ENCODE peak calls at places on chromosomes 16 and 17, in eight cellular contexts. Q, K, I, T, S, W, E and V are unnamed samples.

GRCh38 chr17:17959520-17960361 is 12.5 kb downstream of the TOM1L2 start:
- DNase-seq in Q (no peak), K (no peak), I (peak), T (no peak), S (no peak), W (no peak), E (no peak), V (peak)

GRCh38 chr16:58299757-58300349 is 5.0 kb upstream of the PRSS54 start:
- DNase-seq in Q (no peak), K (peak), I (peak), T (no peak), S (no peak), W (no peak), E (no peak), V (peak)

GRCh38 chr16:88524973-88525662 is 45.1 kb upstream of the ZC3H18 start:
- DNase-seq in Q (no peak), K (no peak), I (no peak), T (no peak), S (no peak), W (no peak), E (no peak), V (no peak)

GRCh38 chr17:70577456-70577855 is 408.1 kb downstream of the KCNJ2 start:
- DNase-seq in Q (no peak), K (no peak), I (no peak), T (no peak), S (no peak), W (no peak), E (no peak), V (no peak)

GRCh38 chr16:50651835-50652438 is 29.2 kb downstream of the SNX20 start:
- DNase-seq in Q (no peak), K (no peak), I (no peak), T (no peak), S (no peak), W (no peak), E (no peak), V (no peak)

GRCh38 chr16:68936729-68937631 is 93.6 kb downstream of the TANGO6 start:
- DNase-seq in Q (no peak), K (no peak), I (no peak), T (peak), S (no peak), W (no peak), E (no peak), V (no peak)

GRCh38 chr17:83101805-83102480 is 22.5 kb downstream of the METRNL start:
- DNase-seq in Q (no peak), K (peak), I (no peak), T (no peak), S (no peak), W (no peak), E (no peak), V (no peak)

GRCh38 chr17:39118674-39119419 is 32.6 kb downstream of the PLXDC1 start:
- DNase-seq in Q (no peak), K (no peak), I (no peak), T (no peak), S (no peak), W (no peak), E (no peak), V (no peak)

GRCh38 chr17:54902017-54902416 is 1.4 kb downstream of the TOM1L1 start:
- DNase-seq in Q (no peak), K (no peak), I (no peak), T (no peak), S (no peak), W (no peak), E (no peak), V (no peak)

GRCh38 chr16:76670125-76670857 is 393.1 kb downstream of the CNTNAP4 start:
- DNase-seq in Q (no peak), K (no peak), I (no peak), T (no peak), S (no peak), W (no peak), E (no peak), V (no peak)

GRCh38 chr17:61380836-61381525 is 18.7 kb upstream of the TBX2 start:
- DNase-seq in Q (no peak), K (no peak), I (no peak), T (no peak), S (no peak), W (no peak), E (no peak), V (no peak)

GRCh38 chr17:1829189-1829578 is 518 bp downstream of the SMYD4 start:
- DNase-seq in Q (no peak), K (peak), I (peak), T (no peak), S (no peak), W (no peak), E (no peak), V (peak)

GRCh38 chr16:28981517-28981916 is 3.3 kb upstream of the LAT start:
- DNase-seq in Q (no peak), K (no peak), I (peak), T (no peak), S (no peak), W (no peak), E (no peak), V (peak)

GRCh38 chr17:34858941-34859562 is 102.2 kb downstream of the CCT6B start:
- DNase-seq in Q (no peak), K (peak), I (peak), T (no peak), S (no peak), W (no peak), E (no peak), V (no peak)

GRCh38 chr16:76729525-76729924 is 452.3 kb downstream of the CNTNAP4 start:
- DNase-seq in Q (no peak), K (no peak), I (no peak), T (no peak), S (no peak), W (no peak), E (no peak), V (no peak)

GRCh38 chr17:42329025-42329976 is 41.0 kb downstream of the STAT5A start:
- DNase-seq in Q (peak), K (peak), I (no peak), T (no peak), S (no peak), W (no peak), E (no peak), V (no peak)

GRCh38 chr17:35214631-35215273 is 20.6 kb upstream of the SLC35G3 start:
- DNase-seq in Q (no peak), K (no peak), I (peak), T (no peak), S (no peak), W (peak), E (peak), V (peak)

GRCh38 chr17:75854111-75854748 is 905 bp downstream of the WBP2 start:
- DNase-seq in Q (no peak), K (peak), I (no peak), T (no peak), S (no peak), W (no peak), E (no peak), V (no peak)

GRCh38 chr16:56909484-56910113 is 22.3 kb upstream of the HERPUD1 start:
- DNase-seq in Q (no peak), K (no peak), I (no peak), T (no peak), S (no peak), W (no peak), E (no peak), V (no peak)

GRCh38 chr16:24826096-24826690 is 19.6 kb upstream of the SLC5A11 start:
- DNase-seq in Q (no peak), K (no peak), I (no peak), T (no peak), S (no peak), W (no peak), E (no peak), V (no peak)

GRCh38 chr16:2773188-2773968 is 3.7 kb downstream of the ELOB start:
- DNase-seq in Q (no peak), K (peak), I (no peak), T (no peak), S (no peak), W (no peak), E (no peak), V (no peak)

GRCh38 chr17:17933775-17934174 is 38.4 kb downstream of the TOM1L2 start:
- DNase-seq in Q (no peak), K (peak), I (no peak), T (no peak), S (no peak), W (no peak), E (no peak), V (no peak)

GRCh38 chr17:15659663-15660062 is 24.4 kb downstream of the TRIM16 start:
- DNase-seq in Q (no peak), K (peak), I (no peak), T (no peak), S (no peak), W (no peak), E (no peak), V (no peak)

GRCh38 chr16:29943846-29944669 is 17.8 kb upstream of the TMEM219 start:
- DNase-seq in Q (peak), K (peak), I (no peak), T (no peak), S (no peak), W (no peak), E (no peak), V (no peak)

GRCh38 chr16:3959148-3959547 is 78.6 kb upstream of the CREBBP start:
- DNase-seq in Q (no peak), K (peak), I (no peak), T (no peak), S (no peak), W (no peak), E (no peak), V (no peak)

GRCh38 chr16:29816694-29817441 is 916 bp downstream of the PAGR1 start:
- DNase-seq in Q (no peak), K (peak), I (peak), T (no peak), S (no peak), W (peak), E (no peak), V (peak)

GRCh38 chr16:50570808-50571598 is 22.8 kb downstream of the NKD1 start:
- DNase-seq in Q (no peak), K (no peak), I (no peak), T (no peak), S (no peak), W (no peak), E (no peak), V (no peak)

GRCh38 chr17:61600621-61601020 is 9.6 kb upstream of the NACA2 start:
- DNase-seq in Q (no peak), K (no peak), I (no peak), T (no peak), S (no peak), W (no peak), E (no peak), V (no peak)

GRCh38 chr17:7176870-7177209 is 2.3 kb downstream of the ASGR1 start:
- DNase-seq in Q (no peak), K (no peak), I (no peak), T (peak), S (no peak), W (no peak), E (no peak), V (no peak)

GRCh38 chr16:29192329-29193247 is 207.7 kb downstream of the LAT start:
- DNase-seq in Q (no peak), K (no peak), I (no peak), T (no peak), S (no peak), W (no peak), E (no peak), V (no peak)

GRCh38 chr17:40121191-40121885 is 433 bp upstream of the MSL1 start:
- DNase-seq in Q (no peak), K (peak), I (peak), T (peak), S (no peak), W (no peak), E (no peak), V (peak)

GRCh38 chr17:7557825-7558543 is 566 bp upstream of the TNFSF13 start:
- DNase-seq in Q (no peak), K (peak), I (no peak), T (peak), S (no peak), W (no peak), E (no peak), V (peak)

GRCh38 chr17:78269893-78270490 is 38.6 kb downstream of the TMEM235 start:
- DNase-seq in Q (no peak), K (no peak), I (no peak), T (no peak), S (no peak), W (no peak), E (no peak), V (no peak)

GRCh38 chr17:36088559-36089376 is 1.2 kb downstream of the CCL3 start:
- DNase-seq in Q (no peak), K (no peak), I (peak), T (no peak), S (no peak), W (no peak), E (no peak), V (no peak)